ENCODE peak calls at places on chromosomes 7 and 10, in nine cellular contexts. C is MM.1S, W is uterus, G is left lung, I is cardiac muscle cell, D is endodermal cell, S is aorta, Z is IMR-90, X is ovary. V is an unnamed sample. For H3K27me3 and H3K4me1, the result is how much of the 10 kb centered on the place peaks cover.

GRCh38 chr7:73613954-73614735 is 10.2 kb downstream of the MLXIPL start:
- DNase-seq in G (no peak), D (no peak), I (no peak), Z (no peak), W (no peak), C (no peak), X (no peak), S (no peak), V (no peak)

GRCh38 chr10:12656518-12657142 is 307.3 kb downstream of the CAMK1D start:
- DNase-seq in Z (peak), I (peak), X (no peak), C (peak), W (no peak), D (no peak), G (no peak), S (no peak), V (no peak)

GRCh38 chr7:26675143-26675887 is 189.1 kb downstream of the SKAP2 start:
- DNase-seq in I (no peak), S (no peak), W (no peak), Z (peak), D (no peak), X (no peak), G (no peak), C (no peak), V (no peak)

GRCh38 chr10:69495666-69496065 is 44.4 kb downstream of the TSPAN15 start:
- DNase-seq in Z (no peak), S (no peak), I (no peak), C (no peak), X (no peak), W (no peak), D (no peak), G (no peak), V (no peak)

GRCh38 chr10:103715430-103715829 is 139.9 kb downstream of the SH3PXD2A start:
- DNase-seq in I (no peak), C (no peak), X (no peak), D (no peak), S (no peak), W (no peak), Z (peak), G (no peak), V (peak)

GRCh38 chr7:98945852-98946251 is 67.5 kb downstream of the TRRAP start:
- DNase-seq in Z (no peak), S (no peak), I (no peak), D (no peak), X (no peak), G (no peak), W (no peak), C (no peak), V (no peak)

GRCh38 chr7:44067064-44067951 is 1.9 kb upstream of the PGAM2 start:
- DNase-seq in W (no peak), Z (no peak), C (no peak), D (no peak), I (no peak), X (peak), S (peak), G (peak), V (peak)

GRCh38 chr7:105210721-105211205 is 178.0 kb downstream of the SRPK2 start:
- DNase-seq in I (peak), S (no peak), X (peak), C (peak), Z (no peak), W (no peak), G (no peak), D (peak), V (peak)

GRCh38 chr7:77631820-77632219 is 64.4 kb upstream of the RSBN1L start:
- DNase-seq in X (no peak), I (no peak), Z (no peak), C (no peak), D (no peak), S (no peak), W (no peak), G (no peak), V (no peak)

GRCh38 chr7:29974286-29974685 is 15.3 kb downstream of the SCRN1 start:
- DNase-seq in C (no peak), W (no peak), Z (no peak), I (no peak), X (no peak), S (no peak), G (no peak), D (no peak), V (no peak)

GRCh38 chr7:29970158-29970557 is 19.4 kb downstream of the SCRN1 start:
- DNase-seq in I (no peak), Z (no peak), W (no peak), S (no peak), G (no peak), X (no peak), D (no peak), C (no peak), V (no peak)

GRCh38 chr7:29969706-29970105 is 19.9 kb downstream of the SCRN1 start:
- DNase-seq in C (no peak), D (no peak), W (no peak), I (no peak), G (no peak), Z (no peak), X (no peak), S (no peak), V (no peak)

GRCh38 chr7:29971566-29972314 is 17.9 kb downstream of the SCRN1 start:
- DNase-seq in Z (no peak), C (no peak), I (no peak), W (no peak), X (no peak), G (no peak), D (no peak), S (no peak), V (no peak)

DNA sequence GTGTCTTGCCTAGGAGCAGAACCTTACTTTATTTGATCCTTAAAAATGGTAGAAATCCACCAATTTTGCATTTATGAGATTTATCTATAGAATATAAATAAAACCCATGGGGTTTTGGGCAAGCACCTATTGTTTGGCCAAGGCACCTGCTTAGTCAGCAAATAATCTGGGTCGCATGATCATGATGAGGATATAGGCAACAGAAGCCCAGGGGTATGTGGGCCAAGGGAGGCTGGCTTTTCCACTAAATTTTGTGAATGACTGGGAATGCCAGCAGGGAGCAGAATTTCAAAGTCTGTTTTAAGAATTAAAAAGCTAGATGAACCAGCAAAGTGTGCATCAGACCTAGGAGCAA is 17.3 kb downstream of the SCRN1 start:
- DNase-seq in D (no peak), S (no peak), Z (no peak), G (no peak), W (no peak), C (no peak), X (no peak), I (no peak), V (no peak)
- H3K27me3 ChIP-seq in D (under half), S (under half), Z (under half), G (under half), W (under half), C (under half), X (under half), I (under half), V (under half)

GRCh38 chr7:13414181-13414580 is 575.3 kb downstream of the ETV1 start:
- DNase-seq in C (no peak), X (no peak), Z (no peak), W (no peak), D (no peak), G (no peak), S (no peak), I (no peak), V (no peak)
- H3K27ac ChIP-seq in C (no peak), X (no peak), Z (no peak), W (no peak), D (no peak), G (no peak), S (no peak), I (peak), V (no peak)

GRCh38 chr7:30656006-30656575 is 26.2 kb downstream of the CRHR2 start:
- DNase-seq in Z (no peak), X (no peak), I (no peak), D (no peak), W (no peak), S (no peak), G (no peak), C (no peak), V (no peak)
- H3K4me1 ChIP-seq in Z (under half), X (under half), I (under half), D (under half), W (under half), S (under half), G (under half), C (under half), V (under half)

GRCh38 chr10:101047268-101047667 is 14.5 kb upstream of the KAZALD1 start:
- DNase-seq in C (no peak), D (peak), I (no peak), X (no peak), S (no peak), Z (no peak), W (no peak), G (no peak), V (no peak)
- H3K27me3 ChIP-seq in C (under half), D (half or more), I (half or more), X (under half), S (under half), Z (under half), W (under half), G (half or more), V (under half)

GRCh38 chr7:158850390-158851174 is 5.8 kb upstream of the DYNC2I1 start:
- DNase-seq in C (no peak), X (no peak), I (peak), S (no peak), G (no peak), W (no peak), D (no peak), Z (no peak), V (no peak)
- H3K27ac ChIP-seq in C (no peak), X (no peak), I (peak), S (no peak), G (no peak), W (no peak), D (no peak), Z (no peak), V (peak)

DNA sequence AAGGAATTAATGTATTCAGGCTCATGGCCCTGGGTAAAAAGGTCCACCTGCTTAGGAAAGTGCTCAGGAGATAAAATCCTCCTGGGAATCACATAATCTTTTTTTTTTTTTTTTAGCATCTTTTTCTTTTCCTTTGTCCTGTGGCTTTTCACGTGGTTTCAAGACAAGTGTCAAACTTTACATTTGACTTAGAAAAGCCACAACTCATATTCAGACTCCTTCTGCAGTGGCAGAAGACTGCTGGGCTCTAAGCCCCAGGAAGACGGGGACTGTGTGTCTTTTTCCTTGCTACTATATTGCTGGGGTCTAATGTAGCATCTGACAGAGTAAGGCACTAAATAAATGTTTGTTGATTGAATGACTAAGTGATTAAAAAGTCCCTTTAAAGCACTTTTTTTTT is 127.5 kb upstream of the ANKRD1 start:
- DNase-seq in Z (no peak), G (no peak), C (no peak), D (no peak), X (no peak), S (no peak), W (no peak), I (no peak), V (no peak)
- H3K4me1 ChIP-seq in Z (under half), G (under half), C (under half), D (under half), X (under half), S (under half), W (under half), I (under half), V (under half)

GRCh38 chr7:30224511-30225031 is 59.8 kb upstream of the ZNRF2 start:
- DNase-seq in D (no peak), W (no peak), S (no peak), Z (peak), C (no peak), G (peak), I (no peak), X (no peak), V (no peak)
- H3K27me3 ChIP-seq in D (under half), W (under half), S (under half), Z (under half), C (under half), G (under half), I (under half), X (under half), V (under half)